ENCODE peak calls at places on chromosomes 2 and 18, in nine cellular contexts. One of them, this sample, is unnamed.

GRCh38 chr2:11677146-11678055 is 7.4 kb upstream of the NTSR2 start:
- DNase-seq in SW 1271: no peak
- DNase-seq in kidney glomerular epithelial cell: no peak
- DNase-seq in naive thymus-derived CD4-positive, alpha-beta T cell: no peak
- DNase-seq in H9: peak
- DNase-seq in NCI-H2081: no peak
- DNase-seq in HS-5: no peak
- DNase-seq in thoracic aorta: no peak
- DNase-seq in foreskin fibroblast: no peak
- DNase-seq in this sample: no peak

GRCh38 chr2:109438773-109439191 is 175.0 kb downstream of the SEPTIN10 start:
- DNase-seq in SW 1271: no peak
- DNase-seq in kidney glomerular epithelial cell: no peak
- DNase-seq in naive thymus-derived CD4-positive, alpha-beta T cell: no peak
- DNase-seq in H9: no peak
- DNase-seq in NCI-H2081: no peak
- DNase-seq in HS-5: peak
- DNase-seq in thoracic aorta: peak
- DNase-seq in foreskin fibroblast: peak
- DNase-seq in this sample: no peak

GRCh38 chr2:213065583-213066444 is 85.6 kb downstream of the IKZF2 start:
- DNase-seq in SW 1271: no peak
- DNase-seq in kidney glomerular epithelial cell: peak
- DNase-seq in naive thymus-derived CD4-positive, alpha-beta T cell: peak
- DNase-seq in H9: peak
- DNase-seq in NCI-H2081: no peak
- DNase-seq in HS-5: no peak
- DNase-seq in thoracic aorta: no peak
- DNase-seq in foreskin fibroblast: peak
- DNase-seq in this sample: peak

GRCh38 chr18:60870261-60870966 is 462.8 kb upstream of the CDH20 start:
- DNase-seq in SW 1271: no peak
- DNase-seq in kidney glomerular epithelial cell: no peak
- DNase-seq in naive thymus-derived CD4-positive, alpha-beta T cell: no peak
- DNase-seq in H9: no peak
- DNase-seq in NCI-H2081: no peak
- DNase-seq in HS-5: no peak
- DNase-seq in thoracic aorta: no peak
- DNase-seq in foreskin fibroblast: no peak
- DNase-seq in this sample: no peak

GRCh38 chr2:203072371-203072770 is 57.7 kb downstream of the NBEAL1 start:
- DNase-seq in SW 1271: no peak
- DNase-seq in kidney glomerular epithelial cell: no peak
- DNase-seq in naive thymus-derived CD4-positive, alpha-beta T cell: no peak
- DNase-seq in H9: no peak
- DNase-seq in NCI-H2081: no peak
- DNase-seq in HS-5: no peak
- DNase-seq in thoracic aorta: no peak
- DNase-seq in foreskin fibroblast: no peak
- DNase-seq in this sample: no peak

GRCh38 chr18:58303363-58303762 is 259.3 kb downstream of the NEDD4L start:
- DNase-seq in SW 1271: no peak
- DNase-seq in kidney glomerular epithelial cell: no peak
- DNase-seq in naive thymus-derived CD4-positive, alpha-beta T cell: peak
- DNase-seq in H9: no peak
- DNase-seq in NCI-H2081: no peak
- DNase-seq in HS-5: no peak
- DNase-seq in thoracic aorta: no peak
- DNase-seq in foreskin fibroblast: no peak
- DNase-seq in this sample: no peak

GRCh38 chr2:169911119-169911518 is 83.9 kb downstream of the UBR3 start:
- DNase-seq in SW 1271: no peak
- DNase-seq in kidney glomerular epithelial cell: no peak
- DNase-seq in naive thymus-derived CD4-positive, alpha-beta T cell: no peak
- DNase-seq in H9: no peak
- DNase-seq in NCI-H2081: no peak
- DNase-seq in HS-5: no peak
- DNase-seq in thoracic aorta: no peak
- DNase-seq in foreskin fibroblast: no peak
- DNase-seq in this sample: no peak

GRCh38 chr18:43589611-43590151 is 312.4 kb upstream of the SYT4 start:
- DNase-seq in SW 1271: no peak
- DNase-seq in kidney glomerular epithelial cell: no peak
- DNase-seq in naive thymus-derived CD4-positive, alpha-beta T cell: no peak
- DNase-seq in H9: peak
- DNase-seq in NCI-H2081: no peak
- DNase-seq in HS-5: no peak
- DNase-seq in thoracic aorta: no peak
- DNase-seq in foreskin fibroblast: no peak
- DNase-seq in this sample: no peak

GRCh38 chr18:54263904-54264336 is 5.4 kb upstream of the POLI start:
- DNase-seq in SW 1271: no peak
- DNase-seq in kidney glomerular epithelial cell: no peak
- DNase-seq in naive thymus-derived CD4-positive, alpha-beta T cell: no peak
- DNase-seq in H9: no peak
- DNase-seq in NCI-H2081: no peak
- DNase-seq in HS-5: no peak
- DNase-seq in thoracic aorta: no peak
- DNase-seq in foreskin fibroblast: no peak
- DNase-seq in this sample: no peak

GRCh38 chr2:156046900-156047299 is 285.6 kb downstream of the NR4A2 start:
- DNase-seq in SW 1271: no peak
- DNase-seq in kidney glomerular epithelial cell: no peak
- DNase-seq in naive thymus-derived CD4-positive, alpha-beta T cell: no peak
- DNase-seq in H9: no peak
- DNase-seq in NCI-H2081: no peak
- DNase-seq in HS-5: no peak
- DNase-seq in thoracic aorta: no peak
- DNase-seq in foreskin fibroblast: no peak
- DNase-seq in this sample: no peak

GRCh38 chr18:55114856-55115255 is 155.6 kb upstream of the CCDC68 start:
- DNase-seq in SW 1271: no peak
- DNase-seq in kidney glomerular epithelial cell: no peak
- DNase-seq in naive thymus-derived CD4-positive, alpha-beta T cell: no peak
- DNase-seq in H9: no peak
- DNase-seq in NCI-H2081: no peak
- DNase-seq in HS-5: no peak
- DNase-seq in thoracic aorta: no peak
- DNase-seq in foreskin fibroblast: peak
- DNase-seq in this sample: no peak

GRCh38 chr2:119741868-119742267 is 17.9 kb upstream of the PTPN4 start:
- DNase-seq in SW 1271: no peak
- DNase-seq in kidney glomerular epithelial cell: no peak
- DNase-seq in naive thymus-derived CD4-positive, alpha-beta T cell: no peak
- DNase-seq in H9: no peak
- DNase-seq in NCI-H2081: no peak
- DNase-seq in HS-5: no peak
- DNase-seq in thoracic aorta: no peak
- DNase-seq in foreskin fibroblast: no peak
- DNase-seq in this sample: no peak

GRCh38 chr18:21406111-21406510 is 164.1 kb downstream of the GREB1L start:
- DNase-seq in SW 1271: no peak
- DNase-seq in kidney glomerular epithelial cell: no peak
- DNase-seq in naive thymus-derived CD4-positive, alpha-beta T cell: no peak
- DNase-seq in H9: no peak
- DNase-seq in NCI-H2081: no peak
- DNase-seq in HS-5: no peak
- DNase-seq in thoracic aorta: no peak
- DNase-seq in foreskin fibroblast: peak
- DNase-seq in this sample: no peak

GRCh38 chr2:100274076-100274475 is 48.2 kb downstream of the LONRF2 start:
- DNase-seq in SW 1271: no peak
- DNase-seq in kidney glomerular epithelial cell: no peak
- DNase-seq in naive thymus-derived CD4-positive, alpha-beta T cell: no peak
- DNase-seq in H9: peak
- DNase-seq in NCI-H2081: no peak
- DNase-seq in HS-5: no peak
- DNase-seq in thoracic aorta: no peak
- DNase-seq in foreskin fibroblast: no peak
- DNase-seq in this sample: no peak

GRCh38 chr2:191169456-191170300 is 18.9 kb upstream of the STAT4 start:
- DNase-seq in SW 1271: no peak
- DNase-seq in kidney glomerular epithelial cell: no peak
- DNase-seq in naive thymus-derived CD4-positive, alpha-beta T cell: no peak
- DNase-seq in H9: no peak
- DNase-seq in NCI-H2081: no peak
- DNase-seq in HS-5: peak
- DNase-seq in thoracic aorta: no peak
- DNase-seq in foreskin fibroblast: no peak
- DNase-seq in this sample: no peak

GRCh38 chr2:11562476-11562875 is 28.6 kb downstream of the GREB1 start:
- DNase-seq in SW 1271: no peak
- DNase-seq in kidney glomerular epithelial cell: no peak
- DNase-seq in naive thymus-derived CD4-positive, alpha-beta T cell: no peak
- DNase-seq in H9: no peak
- DNase-seq in NCI-H2081: no peak
- DNase-seq in HS-5: no peak
- DNase-seq in thoracic aorta: no peak
- DNase-seq in foreskin fibroblast: no peak
- DNase-seq in this sample: no peak

GRCh38 chr2:73981081-73981968 is 3.4 kb upstream of the TET3 start:
- DNase-seq in SW 1271: no peak
- DNase-seq in kidney glomerular epithelial cell: no peak
- DNase-seq in naive thymus-derived CD4-positive, alpha-beta T cell: peak
- DNase-seq in H9: peak
- DNase-seq in NCI-H2081: peak
- DNase-seq in HS-5: no peak
- DNase-seq in thoracic aorta: no peak
- DNase-seq in foreskin fibroblast: peak
- DNase-seq in this sample: peak

GRCh38 chr2:231199219-231199618 is 788 bp downstream of the ARMC9 start:
- DNase-seq in SW 1271: no peak
- DNase-seq in kidney glomerular epithelial cell: peak
- DNase-seq in naive thymus-derived CD4-positive, alpha-beta T cell: no peak
- DNase-seq in H9: no peak
- DNase-seq in NCI-H2081: no peak
- DNase-seq in HS-5: peak
- DNase-seq in thoracic aorta: no peak
- DNase-seq in foreskin fibroblast: peak
- DNase-seq in this sample: no peak

GRCh38 chr18:54647176-54647575 is 56.1 kb downstream of the DYNAP start:
- DNase-seq in SW 1271: peak
- DNase-seq in kidney glomerular epithelial cell: peak
- DNase-seq in naive thymus-derived CD4-positive, alpha-beta T cell: no peak
- DNase-seq in H9: peak
- DNase-seq in NCI-H2081: peak
- DNase-seq in HS-5: no peak
- DNase-seq in thoracic aorta: no peak
- DNase-seq in foreskin fibroblast: peak
- DNase-seq in this sample: peak

GRCh38 chr2:88258208-88258607 is 88.1 kb downstream of the THNSL2 start:
- DNase-seq in SW 1271: no peak
- DNase-seq in kidney glomerular epithelial cell: no peak
- DNase-seq in naive thymus-derived CD4-positive, alpha-beta T cell: no peak
- DNase-seq in H9: no peak
- DNase-seq in NCI-H2081: no peak
- DNase-seq in HS-5: no peak
- DNase-seq in thoracic aorta: no peak
- DNase-seq in foreskin fibroblast: no peak
- DNase-seq in this sample: no peak

GRCh38 chr2:233387667-233388528 is 33.6 kb downstream of the DGKD start:
- DNase-seq in SW 1271: no peak
- DNase-seq in kidney glomerular epithelial cell: peak
- DNase-seq in naive thymus-derived CD4-positive, alpha-beta T cell: no peak
- DNase-seq in H9: no peak
- DNase-seq in NCI-H2081: peak
- DNase-seq in HS-5: no peak
- DNase-seq in thoracic aorta: peak
- DNase-seq in foreskin fibroblast: peak
- DNase-seq in this sample: no peak